ENCODE peak calls at places on chromosomes 2 and 18, in eight cellular contexts. N, C, E, V, T, A, S and B are unnamed samples.

GRCh38 chr2:3492951-3493609 is 26.3 kb downstream of the ADI1 start:
- DNase-seq in N (peak; percentile 52), C (no peak), E (no peak), V (peak; percentile 23), T (no peak), A (no peak), S (no peak), B (no peak)

GRCh38 chr2:242051440-242051839 is 181.9 kb downstream of the RTP5 start:
- DNase-seq in N (no peak), C (no peak), E (no peak), V (no peak), T (no peak), A (no peak), S (no peak), B (no peak)

GRCh38 chr18:6837904-6838303 is 108.4 kb downstream of the ARHGAP28 start:
- DNase-seq in N (no peak), C (no peak), E (no peak), V (no peak), T (no peak), A (no peak), S (no peak), B (no peak)

GRCh38 chr18:47644896-47645295 is 285.6 kb downstream of the SMAD2 start:
- DNase-seq in N (no peak), C (no peak), E (no peak), V (no peak), T (no peak), A (no peak), S (no peak), B (no peak)

GRCh38 chr2:5322414-5322813 is 369.8 kb upstream of the SOX11 start:
- DNase-seq in N (no peak), C (no peak), E (no peak), V (no peak), T (no peak), A (no peak), S (no peak), B (no peak)

GRCh38 chr2:14944562-14945346 is 312.2 kb downstream of the LRATD1 start:
- DNase-seq in N (no peak), C (peak; percentile 4), E (no peak), V (no peak), T (peak; percentile 30), A (no peak), S (peak; percentile 41), B (no peak)

GRCh38 chr2:3597567-3597966 is 2.7 kb downstream of the COLEC11 start:
- DNase-seq in N (no peak), C (no peak), E (no peak), V (no peak), T (no peak), A (no peak), S (no peak), B (no peak)

GRCh38 chr2:107542314-107542740 is 284.4 kb upstream of the RGPD4 start:
- DNase-seq in N (no peak), C (no peak), E (no peak), V (no peak), T (no peak), A (no peak), S (no peak), B (no peak)

GRCh38 chr2:10361220-10361588 is 58.5 kb downstream of the HPCAL1 start:
- DNase-seq in N (no peak), C (no peak), E (no peak), V (no peak), T (no peak), A (no peak), S (no peak), B (no peak)

GRCh38 chr2:50529600-50530218 is 502.2 kb downstream of the NRXN1 start:
- DNase-seq in N (no peak), C (peak; percentile 2), E (no peak), V (no peak), T (peak; percentile 51), A (no peak), S (peak; percentile 31), B (no peak)

GRCh38 chr2:187424156-187424555 is 23.9 kb downstream of the CALCRL start:
- DNase-seq in N (no peak), C (no peak), E (no peak), V (no peak), T (no peak), A (no peak), S (no peak), B (no peak)

GRCh38 chr2:226159875-226160479 is 639.6 kb downstream of the IRS1 start:
- DNase-seq in N (no peak), C (no peak), E (no peak), V (no peak), T (no peak), A (no peak), S (peak; percentile 20), B (no peak)

GRCh38 chr18:58166278-58166844 is 122.3 kb downstream of the NEDD4L start:
- DNase-seq in N (no peak), C (no peak), E (no peak), V (no peak), T (no peak), A (no peak), S (no peak), B (no peak)

GRCh38 chr2:162217596-162217995 is 25.6 kb downstream of the FAP start:
- DNase-seq in N (no peak), C (no peak), E (no peak), V (no peak), T (no peak), A (no peak), S (no peak), B (no peak)